ENCODE peak calls at places on chromosomes 2 and 18, in six cellular contexts. P is suprapubic skin; G is choroid plexus epithelial cell; H is fibroblast of the aortic adventitia; S is heart right ventricle; L is CD4-positive, alpha-beta T cell. N is an unnamed sample.

GRCh38 chr2:200380833-200381542 is 74.5 kb downstream of the SPATS2L start:
- DNase-seq in P (no peak), G (peak; percentile 84), H (peak; percentile 88), S (no peak), L (no peak), N (no peak)

GRCh38 chr2:134773372-134774073 is 54.7 kb upstream of the TMEM163 start:
- DNase-seq in P (no peak), G (no peak), H (peak; percentile 59), S (no peak), L (no peak), N (no peak)

GRCh38 chr2:10777842-10778723 is 34.5 kb downstream of the PDIA6 start:
- DNase-seq in P (peak; percentile 51), G (no peak), H (no peak), S (no peak), L (no peak), N (no peak)

GRCh38 chr2:145022021-145022670 is 502.2 kb upstream of the ZEB2 start:
- DNase-seq in P (no peak), G (peak; percentile 67), H (peak; percentile 85), S (peak; percentile 16), L (no peak), N (no peak)

GRCh38 chr2:178271629-178272333 is 77.5 kb downstream of the OSBPL6 start:
- DNase-seq in P (peak; percentile 66), G (peak; percentile 84), H (peak; percentile 93), S (peak; percentile 83), L (no peak), N (no peak)

GRCh38 chr18:62505669-62506494 is 16.9 kb upstream of the ZCCHC2 start:
- DNase-seq in P (no peak), G (peak; percentile 45), H (peak; percentile 47), S (no peak), L (no peak), N (no peak)

GRCh38 chr2:232592687-232593407 is 40.6 kb upstream of the EFHD1 start:
- DNase-seq in P (no peak), G (peak; percentile 82), H (peak; percentile 82), S (no peak), L (no peak), N (no peak)

GRCh38 chr2:170737406-170737805 is 22.3 kb downstream of the SP5 start:
- DNase-seq in P (no peak), G (no peak), H (no peak), S (no peak), L (no peak), N (no peak)

GRCh38 chr18:49135871-49136270 is 185.1 kb upstream of the SMAD7 start:
- DNase-seq in P (no peak), G (peak; percentile 56), H (peak; percentile 15), S (no peak), L (no peak), N (no peak)

GRCh38 chr2:776517-776916 is 99.3 kb upstream of the TMEM18 start:
- DNase-seq in P (no peak), G (no peak), H (no peak), S (no peak), L (no peak), N (no peak)

GRCh38 chr2:190436552-190436951 is 28.4 kb downstream of the MFSD6 start:
- DNase-seq in P (no peak), G (no peak), H (no peak), S (no peak), L (no peak), N (no peak)

GRCh38 chr2:68379184-68379708 is 14.2 kb downstream of the PLEK start:
- DNase-seq in P (no peak), G (no peak), H (no peak), S (no peak), L (no peak), N (no peak)

GRCh38 chr2:140565756-140566155 is 1565.1 kb downstream of the LRP1B start:
- DNase-seq in P (no peak), G (no peak), H (no peak), S (no peak), L (no peak), N (no peak)

GRCh38 chr2:162123806-162124758 is 28.0 kb downstream of the GCG start:
- DNase-seq in P (no peak), G (peak; percentile 81), H (peak; percentile 83), S (no peak), L (no peak), N (no peak)

GRCh38 chr2:43745457-43745856 is 28.4 kb upstream of the DYNC2LI1 start:
- DNase-seq in P (no peak), G (peak; percentile 73), H (peak; percentile 81), S (no peak), L (no peak), N (no peak)

GRCh38 chr2:211931314-211931713 is 607.3 kb downstream of the ERBB4 start:
- DNase-seq in P (no peak), G (no peak), H (no peak), S (no peak), L (no peak), N (no peak)

GRCh38 chr2:32562906-32563305 is 64.9 kb upstream of the TTC27 start:
- DNase-seq in P (no peak), G (no peak), H (no peak), S (no peak), L (no peak), N (no peak)

GRCh38 chr2:72028351-72028995 is 119.2 kb downstream of the CYP26B1 start:
- DNase-seq in P (peak; percentile 35), G (no peak), H (no peak), S (peak; percentile 1), L (no peak), N (no peak)

GRCh38 chr2:85428343-85428881 is 9.9 kb downstream of the SH2D6 start:
- DNase-seq in P (no peak), G (no peak), H (no peak), S (no peak), L (no peak), N (peak; percentile 73)

GRCh38 chr2:50594233-50594632 is 437.7 kb downstream of the NRXN1 start:
- DNase-seq in P (no peak), G (no peak), H (no peak), S (no peak), L (no peak), N (no peak)

GRCh38 chr2:60806988-60807681 is 51.1 kb downstream of the PAPOLG start:
- DNase-seq in P (no peak), G (peak; percentile 91), H (peak; percentile 47), S (no peak), L (no peak), N (no peak)

GRCh38 chr2:137420744-137421143 is 543.5 kb upstream of the HNMT start:
- DNase-seq in P (no peak), G (peak; percentile 0), H (no peak), S (no peak), L (no peak), N (no peak)

GRCh38 chr18:641224-641623 is 16.2 kb upstream of the TYMS start:
- DNase-seq in P (no peak), G (no peak), H (no peak), S (no peak), L (no peak), N (no peak)

GRCh38 chr18:647304-647703 is 10.1 kb upstream of the TYMS start:
- DNase-seq in P (no peak), G (no peak), H (no peak), S (no peak), L (no peak), N (no peak)

GRCh38 chr18:649341-649740 is 8.1 kb upstream of the TYMS start:
- DNase-seq in P (no peak), G (no peak), H (no peak), S (no peak), L (no peak), N (no peak)

GRCh38 chr18:650428-650858 is 7.0 kb upstream of the TYMS start:
- DNase-seq in P (no peak), G (no peak), H (no peak), S (no peak), L (no peak), N (no peak)

DNA sequence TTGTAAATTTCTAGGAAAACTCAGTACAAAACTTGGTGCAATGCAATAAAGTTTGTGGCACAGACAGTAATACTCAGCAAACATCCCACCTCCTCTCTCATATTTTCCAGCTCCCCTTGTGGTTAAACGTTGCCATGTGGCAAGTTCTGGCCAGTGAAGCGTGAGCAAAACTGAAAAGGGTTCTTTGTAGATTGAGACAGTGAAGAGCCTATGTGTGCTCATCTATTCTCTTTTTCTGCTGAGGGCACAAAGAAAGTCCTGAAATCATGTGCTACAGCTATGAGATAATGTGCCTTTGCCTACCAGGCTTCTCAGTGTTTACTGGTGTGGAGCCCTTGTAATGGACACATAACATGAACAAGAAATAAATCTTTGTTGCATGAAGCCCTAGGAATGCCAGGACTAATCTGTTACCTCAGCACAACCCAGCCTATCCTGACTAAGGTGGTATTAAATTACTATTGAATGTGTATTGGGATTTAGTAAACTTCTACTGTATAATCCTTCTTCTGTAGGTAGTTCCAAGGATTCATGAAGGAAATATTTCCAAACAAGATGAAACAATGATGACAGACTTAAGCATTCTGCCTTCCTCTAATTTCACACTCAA is 13.0 kb upstream of the TYMS start:
- DNase-seq in P (no peak), G (no peak), H (no peak), S (no peak), L (no peak), N (no peak)
- TF ChIP-seq CTCF in P (no peak), G (no peak), H (peak; percentile 1), S (no peak), L (no peak), N (no peak)

DNA sequence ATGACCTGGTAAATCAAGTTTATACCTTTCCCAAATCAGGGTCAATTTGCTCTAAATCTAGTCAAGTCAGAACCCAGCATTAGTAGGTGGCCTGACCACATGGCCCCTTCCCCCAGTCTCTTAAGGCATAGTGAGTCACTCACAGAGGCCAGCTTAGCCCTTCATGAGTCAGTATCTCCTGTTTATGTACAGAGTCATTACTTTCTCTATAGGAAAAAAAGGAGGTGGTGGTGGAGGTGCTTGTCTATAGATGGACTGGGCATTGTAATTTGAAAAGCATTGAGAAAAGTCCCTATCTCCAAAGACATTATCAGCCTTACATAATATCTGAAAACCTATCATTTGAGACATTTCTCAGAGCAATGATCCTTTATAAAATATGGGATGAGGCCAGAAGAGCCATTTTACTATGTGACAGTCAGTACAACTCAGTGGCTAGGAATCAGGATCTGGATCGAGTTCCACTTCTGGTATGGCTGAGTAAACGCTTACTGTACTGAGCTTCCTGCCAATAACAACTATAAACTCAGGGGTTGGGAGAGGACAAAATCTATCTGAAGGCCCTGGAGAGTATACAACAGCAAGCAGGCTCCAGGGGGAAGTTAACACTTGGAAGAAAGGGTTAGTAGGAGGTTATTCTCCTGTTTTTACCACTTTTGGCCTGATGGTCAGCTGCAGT is 22.5 kb upstream of the SIGLEC15 start:
- DNase-seq in P (no peak), G (peak; percentile 97), H (peak; percentile 99), S (no peak), L (no peak), N (no peak)
- TF ChIP-seq CTCF in P (no peak), G (no peak), H (no peak), S (no peak), L (no peak), N (no peak)

GRCh38 chr18:4869101-4869500 is 328.0 kb downstream of the AKAIN1 start:
- DNase-seq in P (no peak), G (no peak), H (no peak), S (no peak), L (no peak), N (no peak)
- TF ChIP-seq CTCF in P (no peak), G (no peak), H (no peak), S (no peak), L (no peak), N (no peak)

DNA sequence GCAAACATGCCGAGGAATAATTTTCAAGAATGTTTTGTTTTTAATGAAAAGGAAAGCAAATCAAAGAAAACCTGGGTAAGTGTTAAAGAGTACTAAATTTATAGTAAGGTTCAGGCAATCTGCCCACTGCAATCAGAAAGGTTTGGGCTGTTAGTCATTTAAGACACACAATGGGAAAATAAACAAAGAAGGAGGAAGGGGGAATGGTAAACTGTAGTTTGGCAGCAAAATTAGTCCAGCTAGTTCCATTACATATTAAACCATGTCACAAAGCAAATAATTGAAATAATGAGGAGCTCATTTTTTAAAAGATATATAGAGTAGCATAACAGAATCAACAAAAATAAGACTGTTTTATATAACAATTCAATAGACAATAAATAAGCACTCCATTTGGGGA is 87.4 kb upstream of the COPS8 start:
- DNase-seq in P (no peak), G (peak; percentile 28), H (peak; percentile 62), S (no peak), L (no peak), N (no peak)
- TF ChIP-seq CTCF in P (no peak), G (no peak), H (no peak), S (no peak), L (no peak), N (no peak)